ENCODE peak calls at places on chromosome 14, in four cellular contexts. J is transverse colon, O is heart left ventricle, F is ascending aorta. U is an unnamed sample.
A peak's percentile ranks its signal among the peaks of the same experiment; 100 is the strongest.

GRCh38 chr14:87522575-87522974 is 470.4 kb downstream of the GALC start:
- DNase-seq in J (no peak), O (no peak), F (no peak), U (no peak)

GRCh38 chr14:104202259-104203070 is 64.1 kb downstream of the KIF26A start:
- DNase-seq in F (no peak), O (no peak), J (peak; percentile 39), U (peak; percentile 75)

GRCh38 chr14:36747411-36748184 is 85.9 kb downstream of the PAX9 start:
- DNase-seq in O (no peak), F (no peak), J (no peak), U (no peak)

GRCh38 chr14:54348001-54348611 is 48.7 kb upstream of the CDKN3 start:
- DNase-seq in F (no peak), J (no peak), O (no peak), U (no peak)

GRCh38 chr14:78836777-78837176 is 666.6 kb downstream of the NRXN3 start:
- DNase-seq in O (peak; percentile 11), F (no peak), J (peak; percentile 64), U (peak; percentile 13)

GRCh38 chr14:92607702-92608429 is 94.3 kb downstream of the RIN3 start:
- DNase-seq in J (no peak), O (no peak), F (no peak), U (no peak)

GRCh38 chr14:100375273-100375962 is 52.3 kb downstream of the SLC25A47 start:
- DNase-seq in F (peak; percentile 54), O (peak; percentile 87), J (peak; percentile 68), U (no peak)

GRCh38 chr14:59336078-59336477 is 129.1 kb downstream of the GPR135 start:
- DNase-seq in F (no peak), O (no peak), J (no peak), U (no peak)

GRCh38 chr14:31154956-31155355 is 52.6 kb downstream of the HECTD1 start:
- DNase-seq in O (no peak), F (no peak), J (no peak), U (no peak)

GRCh38 chr14:61928300-61928699 is 166.1 kb downstream of the SNAPC1 start:
- DNase-seq in O (no peak), J (no peak), F (no peak), U (no peak)

GRCh38 chr14:89258728-89259273 is 158.2 kb downstream of the FOXN3 start:
- DNase-seq in F (no peak), O (no peak), J (no peak), U (no peak)

GRCh38 chr14:99273025-99273723 is 1.2 kb upstream of the BCL11B start:
- DNase-seq in O (no peak), F (no peak), J (peak; percentile 63), U (no peak)

GRCh38 chr14:71765505-71765904 is 166.7 kb upstream of the RGS6 start:
- DNase-seq in J (no peak), F (no peak), O (no peak), U (no peak)

GRCh38 chr14:71758198-71758955 is 173.9 kb upstream of the RGS6 start:
- DNase-seq in O (no peak), J (no peak), F (no peak), U (no peak)

GRCh38 chr14:71764701-71765347 is 167.4 kb upstream of the RGS6 start:
- DNase-seq in O (no peak), J (no peak), F (no peak), U (no peak)

DNA sequence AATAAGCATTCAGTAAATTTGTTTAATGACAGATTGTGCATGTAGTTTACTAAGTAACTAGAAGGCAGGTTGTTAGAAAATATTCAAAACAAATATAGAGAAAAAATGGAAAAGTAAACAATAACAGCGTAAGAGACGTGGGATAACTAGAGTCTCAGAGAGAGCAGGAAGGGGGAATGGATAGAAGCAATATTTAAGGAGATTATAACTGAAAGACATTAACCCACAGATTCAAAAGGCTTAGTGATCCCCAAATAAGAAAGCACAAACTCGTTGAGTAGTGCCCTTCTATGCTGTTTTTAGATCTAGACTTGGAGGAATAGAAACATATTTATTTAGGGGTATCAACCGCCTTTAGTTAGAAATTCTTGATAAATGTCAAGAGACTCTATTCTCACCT is 169.7 kb upstream of the RGS6 start:
- DNase-seq in J (no peak), F (no peak), O (no peak), U (no peak)
- H3K4me1 ChIP-seq in J (no peaks in the 10 kb centered on the region), F (no peaks in the 10 kb centered on the region), O (no peaks in the 10 kb centered on the region), U (no peaks in the 10 kb centered on the region)

GRCh38 chr14:95431199-95432145 is 85.0 kb downstream of the SYNE3 start:
- DNase-seq in O (no peak), F (no peak), J (no peak), U (peak; percentile 9)
- TF ChIP-seq CTCF in O (peak; percentile 55), F (no peak), J (peak; percentile 53), U (peak; percentile 39)

GRCh38 chr14:103163199-103163598 is 39.9 kb downstream of the TNFAIP2 start:
- DNase-seq in F (no peak), O (no peak), J (no peak), U (no peak)
- H3K27ac ChIP-seq in F (no peak overlapping the region), O (no peak overlapping the region), J (no peak overlapping the region), U (no peak overlapping the region)

DNA sequence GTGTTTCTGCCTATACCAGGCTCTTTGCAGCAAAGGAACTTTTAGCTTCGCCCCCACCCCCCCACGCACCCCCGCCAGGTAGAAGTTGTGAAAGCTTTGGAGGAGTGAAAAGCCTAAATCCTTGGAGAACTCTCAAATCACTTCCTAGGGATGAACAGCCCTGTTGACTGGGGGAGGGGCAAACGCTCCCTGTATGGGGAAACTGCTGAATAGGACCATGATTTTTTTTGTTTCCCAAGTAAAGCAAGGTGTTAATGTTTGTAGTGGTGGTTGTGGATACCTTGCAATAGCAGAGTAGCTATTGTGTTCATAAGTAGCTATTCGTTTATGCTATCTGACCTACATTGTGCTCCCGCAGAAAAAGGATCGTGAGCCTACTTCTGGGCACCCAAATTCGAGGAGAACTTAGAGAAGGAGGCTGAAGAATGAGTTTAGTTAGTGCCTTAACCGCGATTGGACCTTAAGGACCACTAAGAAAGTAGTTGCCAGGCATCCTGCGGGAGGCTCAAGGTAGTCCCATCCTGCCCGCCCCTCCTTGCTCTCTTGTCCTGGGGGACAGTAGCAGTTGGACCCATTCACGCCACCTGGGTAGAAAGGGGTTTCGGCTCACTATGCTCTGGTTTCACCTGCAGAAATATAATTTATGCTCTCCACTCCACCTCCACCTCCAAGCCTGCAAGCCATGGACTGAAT is 901 bp upstream of the NFKBIA start:
- DNase-seq in J (peak; percentile 50), O (no peak), F (no peak), U (no peak)
- H3K4me1 ChIP-seq in J (peaks cover 45% of the 10 kb centered on the region), O (peaks cover 21% of the 10 kb centered on the region), F (peaks cover 24% of the 10 kb centered on the region), U (peaks cover 8% of the 10 kb centered on the region)